ENCODE peak calls at places on chromosomes 12 and 14, in four cellular contexts. One of them, this sample, is unnamed.

GRCh38 chr14:41972531-41972930 is 365.9 kb downstream of the LRFN5 start:
- DNase-seq in AG09319: no peak
- DNase-seq in HS-27A: no peak
- DNase-seq in sciatic nerve: no peak
- DNase-seq in this sample: no peak

GRCh38 chr14:58426819-58427288 is 477 bp downstream of the TIMM9 start:
- DNase-seq in AG09319: peak
- DNase-seq in HS-27A: peak
- DNase-seq in sciatic nerve: peak
- DNase-seq in this sample: no peak

GRCh38 chr12:67394600-67394999 is 125.4 kb downstream of the CAND1 start:
- DNase-seq in AG09319: peak
- DNase-seq in HS-27A: no peak
- DNase-seq in sciatic nerve: peak
- DNase-seq in this sample: no peak

GRCh38 chr12:1473418-1473817 is 121.0 kb downstream of the FBXL14 start:
- DNase-seq in AG09319: no peak
- DNase-seq in HS-27A: no peak
- DNase-seq in sciatic nerve: no peak
- DNase-seq in this sample: no peak

GRCh38 chr14:86654558-86655184 is 1124.7 kb downstream of the FLRT2 start:
- DNase-seq in AG09319: no peak
- DNase-seq in HS-27A: no peak
- DNase-seq in sciatic nerve: peak
- DNase-seq in this sample: no peak

GRCh38 chr14:102363182-102363952 is 626 bp downstream of the TECPR2 start:
- DNase-seq in AG09319: no peak
- DNase-seq in HS-27A: no peak
- DNase-seq in sciatic nerve: peak
- DNase-seq in this sample: no peak

GRCh38 chr12:109440851-109441490 is 36.1 kb downstream of the KCTD10 start:
- DNase-seq in AG09319: no peak
- DNase-seq in HS-27A: no peak
- DNase-seq in sciatic nerve: no peak
- DNase-seq in this sample: no peak

GRCh38 chr14:29908652-29909577 is 18.7 kb downstream of the PRKD1 start:
- DNase-seq in AG09319: no peak
- DNase-seq in HS-27A: no peak
- DNase-seq in sciatic nerve: no peak
- DNase-seq in this sample: no peak

GRCh38 chr12:64221656-64222010 is 463 bp downstream of the KICS2 start:
- DNase-seq in AG09319: peak
- DNase-seq in HS-27A: peak
- DNase-seq in sciatic nerve: peak
- DNase-seq in this sample: peak

This sample was measured in mesenteric fat pad.